ENCODE peak calls at places on chromosome 5, in eight cellular contexts. U, Y, B, A, E, H, D and N are unnamed samples.

GRCh38 chr5:132489871-132490483 is 596 bp downstream of the IRF1 start:
- DNase-seq in U (peak), Y (peak), B (no peak), A (peak), E (no peak), H (peak), D (peak), N (peak)

GRCh38 chr5:67350185-67350584 is 153.6 kb upstream of the CD180 start:
- DNase-seq in U (no peak), Y (no peak), B (no peak), A (no peak), E (no peak), H (no peak), D (no peak), N (no peak)

GRCh38 chr5:151739939-151740335 is 18.5 kb downstream of the ATOX1 start:
- DNase-seq in U (no peak), Y (peak), B (no peak), A (no peak), E (peak), H (no peak), D (peak), N (no peak)

GRCh38 chr5:113089653-113090335 is 113.2 kb downstream of the DCP2 start:
- DNase-seq in U (no peak), Y (no peak), B (no peak), A (peak), E (peak), H (peak), D (no peak), N (no peak)

GRCh38 chr5:20660588-20660987 is 672.6 kb upstream of the CDH18 start:
- DNase-seq in U (no peak), Y (no peak), B (no peak), A (no peak), E (no peak), H (no peak), D (no peak), N (no peak)

GRCh38 chr5:4882186-4882585 is 257.9 kb upstream of the ADAMTS16 start:
- DNase-seq in U (no peak), Y (no peak), B (no peak), A (no peak), E (no peak), H (no peak), D (no peak), N (no peak)

GRCh38 chr5:156934450-156935211 is 28.4 kb downstream of the TIMD4 start:
- DNase-seq in U (no peak), Y (peak), B (no peak), A (peak), E (no peak), H (no peak), D (peak), N (no peak)

GRCh38 chr5:104189909-104190308 is 627.3 kb upstream of the NUDT12 start:
- DNase-seq in U (no peak), Y (peak), B (no peak), A (no peak), E (peak), H (no peak), D (no peak), N (no peak)

GRCh38 chr5:152380415-152381123 is 24.5 kb downstream of the NMUR2 start:
- DNase-seq in U (no peak), Y (no peak), B (no peak), A (no peak), E (no peak), H (no peak), D (no peak), N (no peak)

GRCh38 chr5:38434981-38435710 is 121.3 kb downstream of the LIFR start:
- DNase-seq in U (no peak), Y (no peak), B (no peak), A (no peak), E (no peak), H (no peak), D (no peak), N (no peak)

GRCh38 chr5:140806834-140807775 is at the start of gene PCDHA4:
- DNase-seq in U (peak), Y (peak), B (no peak), A (peak), E (no peak), H (no peak), D (peak), N (peak)

GRCh38 chr5:72908666-72909065 is 47.2 kb upstream of the FCHO2 start:
- DNase-seq in U (no peak), Y (no peak), B (no peak), A (no peak), E (no peak), H (no peak), D (no peak), N (no peak)
- TF ChIP-seq CTCF in U (no peak), Y (no peak), B (no peak), A (no peak), E (no peak), H (no peak), D (no peak), N (no peak)

GRCh38 chr5:115369430-115370144 is 73.1 kb upstream of the CCDC112 start:
- DNase-seq in U (no peak), Y (no peak), B (no peak), A (peak), E (no peak), H (no peak), D (no peak), N (no peak)

GRCh38 chr5:115372121-115372520 is 75.7 kb upstream of the CCDC112 start:
- DNase-seq in U (no peak), Y (no peak), B (peak), A (no peak), E (no peak), H (no peak), D (no peak), N (no peak)

GRCh38 chr5:115363879-115364278 is 67.4 kb upstream of the CCDC112 start:
- DNase-seq in U (no peak), Y (no peak), B (no peak), A (no peak), E (no peak), H (no peak), D (no peak), N (no peak)

DNA sequence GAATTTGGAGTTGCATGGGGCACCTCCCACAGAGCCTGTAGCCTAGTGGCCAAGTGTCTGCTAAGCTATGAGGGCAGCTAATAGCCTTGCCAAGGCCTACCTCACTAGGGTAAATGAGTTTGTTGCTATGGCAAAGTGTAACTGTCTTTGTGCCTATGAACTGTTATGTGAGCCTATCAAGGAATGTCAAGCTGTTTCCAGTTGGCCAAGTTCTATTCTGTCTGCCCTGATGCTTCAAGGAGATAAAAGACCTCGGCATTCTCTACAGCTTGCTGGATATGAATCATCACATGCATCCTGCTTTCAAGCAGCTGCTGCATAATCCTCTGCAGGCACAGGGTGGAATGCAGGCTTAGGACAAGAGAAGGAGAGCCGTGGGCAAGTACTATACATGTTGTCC is 69.8 kb upstream of the CCDC112 start:
- DNase-seq in U (no peak), Y (peak), B (peak), A (no peak), E (peak), H (no peak), D (peak), N (no peak)
- TF ChIP-seq CTCF in U (no peak), Y (peak), B (no peak), A (no peak), E (no peak), H (no peak), D (no peak), N (no peak)

DNA sequence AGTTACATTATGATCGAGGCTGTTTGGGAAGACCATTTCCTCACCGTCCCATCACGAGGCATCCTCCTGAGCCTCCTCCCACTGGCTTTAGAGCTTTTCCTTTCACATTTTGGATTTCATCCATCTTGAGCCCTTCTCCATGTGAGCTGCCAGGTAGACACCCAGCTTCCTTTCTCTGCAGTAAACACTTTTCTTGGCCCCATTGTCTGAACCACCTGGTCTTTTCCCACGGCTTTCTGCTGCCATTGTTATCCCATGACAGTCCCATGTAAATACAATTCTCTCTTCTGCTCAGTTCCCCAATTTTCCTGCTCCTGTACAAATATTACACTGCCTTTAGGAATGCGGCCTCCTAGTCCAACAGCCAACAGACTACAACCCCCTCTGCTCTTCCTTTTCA is 24.1 kb downstream of the UBE2QL1 start:
- DNase-seq in U (no peak), Y (no peak), B (no peak), A (peak), E (no peak), H (no peak), D (no peak), N (no peak)
- TF ChIP-seq CTCF in U (no peak), Y (no peak), B (no peak), A (no peak), E (no peak), H (no peak), D (no peak), N (no peak)

GRCh38 chr5:154157483-154158378 is 32.8 kb upstream of the GALNT10 start:
- DNase-seq in U (no peak), Y (no peak), B (no peak), A (peak), E (no peak), H (no peak), D (no peak), N (no peak)
- TF ChIP-seq CTCF in U (peak), Y (peak), B (peak), A (peak), E (peak), H (peak), D (peak), N (peak)

GRCh38 chr5:142145106-142145900 is 36.7 kb downstream of the NDFIP1 start:
- DNase-seq in U (no peak), Y (peak), B (peak), A (peak), E (peak), H (no peak), D (peak), N (no peak)

GRCh38 chr5:142141463-142141862 is 32.9 kb downstream of the NDFIP1 start:
- DNase-seq in U (no peak), Y (no peak), B (no peak), A (no peak), E (no peak), H (no peak), D (no peak), N (no peak)

GRCh38 chr5:142149363-142149762 is 40.8 kb downstream of the NDFIP1 start:
- DNase-seq in U (no peak), Y (no peak), B (no peak), A (no peak), E (no peak), H (no peak), D (no peak), N (no peak)

DNA sequence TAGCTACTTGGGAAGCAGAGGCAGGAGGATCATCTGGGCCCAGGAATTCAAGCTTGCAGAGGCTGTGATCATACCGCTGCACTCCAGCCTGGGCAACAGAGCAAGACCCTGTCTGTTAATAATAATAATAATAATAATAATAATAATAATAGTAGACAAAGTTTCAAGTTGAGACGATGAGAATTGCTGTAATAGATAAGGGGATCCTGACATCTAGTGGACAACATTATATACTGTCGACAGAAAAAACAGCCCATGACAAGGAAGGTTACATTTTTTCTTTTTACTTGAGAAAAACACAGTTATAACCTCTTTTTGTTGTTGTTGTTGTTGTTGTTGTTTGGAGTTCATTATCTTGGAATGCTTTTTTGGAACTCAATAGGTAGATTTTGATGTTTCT is 35.3 kb downstream of the NDFIP1 start:
- DNase-seq in U (no peak), Y (peak), B (no peak), A (no peak), E (peak), H (no peak), D (peak), N (no peak)
- TF ChIP-seq CTCF in U (peak), Y (peak), B (peak), A (peak), E (peak), H (peak), D (peak), N (peak)

GRCh38 chr5:169576181-169576598 is 7.4 kb upstream of the SPDL1 start:
- DNase-seq in U (no peak), Y (no peak), B (peak), A (no peak), E (peak), H (no peak), D (no peak), N (no peak)

GRCh38 chr5:169574147-169574646 is 9.4 kb upstream of the SPDL1 start:
- DNase-seq in U (no peak), Y (no peak), B (no peak), A (no peak), E (no peak), H (no peak), D (no peak), N (no peak)

GRCh38 chr5:169580964-169581363 is 2.6 kb upstream of the SPDL1 start:
- DNase-seq in U (no peak), Y (no peak), B (no peak), A (no peak), E (no peak), H (no peak), D (no peak), N (no peak)

GRCh38 chr5:169581580-169582227 is 1.9 kb upstream of the SPDL1 start:
- DNase-seq in U (no peak), Y (peak), B (no peak), A (peak), E (peak), H (no peak), D (peak), N (no peak)

DNA sequence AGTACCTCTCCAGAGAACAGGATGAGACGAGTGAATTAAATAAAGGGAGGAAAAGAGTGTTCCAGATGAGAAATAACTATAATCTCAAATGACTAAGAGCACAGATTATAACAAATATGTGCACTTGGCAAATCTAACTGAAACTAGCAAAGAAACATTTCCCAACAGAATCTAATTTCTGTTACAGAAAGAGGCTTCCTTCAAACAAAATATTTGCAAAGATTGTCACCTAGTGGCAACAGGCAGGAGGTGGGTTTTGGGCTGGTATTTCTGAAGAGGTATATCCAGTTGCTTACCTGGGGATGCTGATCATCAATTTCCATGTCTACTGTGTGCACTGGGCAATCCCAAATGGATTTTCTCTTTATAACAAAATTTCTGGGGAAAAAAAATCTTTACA is 5.6 kb upstream of the SPDL1 start:
- DNase-seq in U (no peak), Y (peak), B (no peak), A (peak), E (no peak), H (no peak), D (no peak), N (no peak)
- TF ChIP-seq CTCF in U (no peak), Y (peak), B (peak), A (peak), E (peak), H (no peak), D (peak), N (peak)